ENCODE peak calls at places on chromosomes 1 and 21, in ten cellular contexts. S, B, R, C, A, H, I, X, Q and P are unnamed samples.

GRCh38 chr1:109523706-109524105 is 14.2 kb upstream of the AMIGO1 start:
- DNase-seq in H (no peak), I (no peak), R (no peak), C (no peak), B (no peak), S (no peak), A (peak; percentile 33), Q (no peak), X (no peak), P (no peak)

GRCh38 chr21:34004013-34004938 is 69.1 kb upstream of the MRPS6 start:
- DNase-seq in Q (no peak), R (no peak), S (no peak), X (no peak), I (no peak), B (no peak), H (no peak), A (peak; percentile 16), C (no peak), P (no peak)

GRCh38 chr21:37829043-37829442 is 87.2 kb downstream of the KCNJ6 start:
- DNase-seq in C (no peak), I (no peak), S (no peak), X (no peak), Q (no peak), A (no peak), H (no peak), R (no peak), B (peak; percentile 86), P (no peak)

GRCh38 chr1:44616284-44616990 is 57.8 kb downstream of the TMEM53 start:
- DNase-seq in B (no peak), I (no peak), H (no peak), C (no peak), X (no peak), A (no peak), Q (no peak), S (no peak), R (no peak), P (no peak)

GRCh38 chr1:219506337-219506944 is 106.5 kb downstream of the ZC3H11B start:
- DNase-seq in H (no peak), X (peak; percentile 53), R (no peak), A (no peak), Q (peak; percentile 11), I (no peak), C (peak; percentile 28), B (peak; percentile 31), S (no peak), P (peak; percentile 94)

GRCh38 chr1:6785721-6786505 is 659 bp downstream of the CAMTA1 start:
- DNase-seq in I (peak; percentile 25), X (peak; percentile 47), A (peak; percentile 5), Q (peak; percentile 77), B (peak; percentile 17), R (peak; percentile 85), C (peak; percentile 60), H (no peak), S (no peak), P (no peak)

GRCh38 chr1:241733899-241734298 is 81.8 kb downstream of the WDR64 start:
- DNase-seq in Q (no peak), S (no peak), X (no peak), A (no peak), R (no peak), C (no peak), B (no peak), H (no peak), I (no peak), P (no peak)

GRCh38 chr1:198363752-198364151 is 176.7 kb downstream of the ATP6V1G3 start:
- DNase-seq in A (no peak), R (no peak), X (no peak), Q (no peak), I (no peak), S (no peak), C (no peak), H (no peak), B (no peak), P (no peak)

GRCh38 chr1:179976970-179977651 is 22.5 kb downstream of the CEP350 start:
- DNase-seq in C (no peak), I (no peak), S (no peak), R (no peak), B (no peak), Q (no peak), A (no peak), X (no peak), H (no peak), P (no peak)

GRCh38 chr1:180053594-180054567 is 99.3 kb downstream of the CEP350 start:
- DNase-seq in I (no peak), A (no peak), H (no peak), C (no peak), B (no peak), R (no peak), X (no peak), Q (no peak), S (no peak), P (peak; percentile 72)

GRCh38 chr1:200363200-200363933 is 46.5 kb downstream of the ZNF281 start:
- DNase-seq in R (no peak), I (no peak), Q (no peak), B (peak; percentile 67), H (no peak), C (no peak), S (no peak), X (peak; percentile 71), A (no peak), P (no peak)

GRCh38 chr1:89659322-89660061 is 26.6 kb downstream of the LRRC8C start:
- DNase-seq in S (no peak), A (no peak), I (peak; percentile 13), H (no peak), R (no peak), C (no peak), B (no peak), Q (no peak), X (no peak), P (peak; percentile 22)